ENCODE peak calls at places on chromosomes 6 and 20, in six cellular contexts. B, L, G, J, C and K are unnamed samples.

GRCh38 chr6:24658573-24659511 is 7.9 kb downstream of the TDP2 start:
- DNase-seq in B (peak; percentile 56), J (no peak), L (peak; percentile 79), C (no peak), G (no peak), K (no peak)

GRCh38 chr6:33427585-33428218 is 7.8 kb downstream of the SYNGAP1 start:
- DNase-seq in G (peak; percentile 67), B (peak; percentile 71), C (peak; percentile 38), J (peak; percentile 66), L (no peak), K (peak; percentile 63)

GRCh38 chr20:34872604-34873224 is at the start of gene GGT7:
- DNase-seq in C (peak; percentile 67), J (peak; percentile 93), G (peak; percentile 89), B (peak; percentile 90), L (peak; percentile 72), K (peak; percentile 84)

GRCh38 chr6:33018904-33019303 is 9.5 kb upstream of the HLA-DOA start:
- DNase-seq in G (peak; percentile 74), C (peak; percentile 33), J (peak; percentile 52), B (peak; percentile 74), L (peak; percentile 72), K (peak; percentile 40)

GRCh38 chr6:135522975-135523692 is 25.6 kb upstream of the AHI1 start:
- DNase-seq in L (peak; percentile 76), J (no peak), C (no peak), G (no peak), B (no peak), K (no peak)

GRCh38 chr6:125153541-125154183 is at the start of gene TPD52L1:
- DNase-seq in B (peak; percentile 81), L (peak; percentile 69), C (peak; percentile 63), G (peak; percentile 87), J (peak; percentile 63), K (peak; percentile 44)

GRCh38 chr20:51469578-51470520 is 72.7 kb downstream of the NFATC2 start:
- DNase-seq in G (no peak), B (no peak), C (no peak), L (no peak), J (no peak), K (no peak)

GRCh38 chr6:121305957-121306607 is 28.2 kb downstream of the TBC1D32 start:
- DNase-seq in B (no peak), G (no peak), J (no peak), L (peak; percentile 62), C (no peak), K (peak; percentile 11)

GRCh38 chr6:57313711-57314471 is 3.5 kb upstream of the PRIM2 start:
- DNase-seq in J (no peak), C (peak; percentile 96), B (peak; percentile 45), L (peak; percentile 94), G (no peak), K (no peak)

GRCh38 chr6:151699719-151700118 is 107.8 kb upstream of the ESR1 start:
- DNase-seq in G (no peak), J (no peak), B (no peak), C (no peak), L (peak; percentile 13), K (no peak)

GRCh38 chr6:138953451-138953850 is 34.6 kb downstream of the REPS1 start:
- DNase-seq in C (no peak), J (no peak), L (peak; percentile 27), G (no peak), B (no peak), K (no peak)

GRCh38 chr6:167524261-167524660 is 199.4 kb downstream of the TTLL2 start:
- DNase-seq in G (no peak), L (no peak), J (no peak), B (no peak), C (no peak), K (no peak)

GRCh38 chr20:6769953-6770831 is 2.7 kb downstream of the BMP2 start:
- DNase-seq in J (no peak), G (peak; percentile 54), C (peak; percentile 6), L (peak; percentile 64), B (peak; percentile 65), K (no peak)

GRCh38 chr6:69179681-69180080 is 544.6 kb downstream of the ADGRB3 start:
- DNase-seq in L (no peak), J (no peak), B (no peak), G (no peak), C (no peak), K (no peak)

GRCh38 chr6:169667716-169668115 is 34.1 kb downstream of the WDR27 start:
- DNase-seq in C (no peak), B (no peak), L (no peak), G (no peak), J (no peak), K (no peak)

GRCh38 chr20:53927990-53928389 is 142.4 kb downstream of the BCAS1 start:
- DNase-seq in G (no peak), B (no peak), L (no peak), J (no peak), C (no peak), K (no peak)

GRCh38 chr20:31860431-31861345 is 9.6 kb downstream of the DUSP15 start:
- DNase-seq in C (no peak), L (peak; percentile 55), J (no peak), B (peak; percentile 20), G (no peak), K (no peak)

GRCh38 chr6:13194852-13195251 is 133.5 kb downstream of the TBC1D7 start:
- DNase-seq in C (peak; percentile 22), J (peak; percentile 19), G (peak; percentile 40), B (peak; percentile 48), L (peak; percentile 85), K (no peak)

GRCh38 chr6:43798688-43799444 is 28.9 kb downstream of the VEGFA start:
- DNase-seq in L (peak; percentile 47), C (peak; percentile 51), B (peak; percentile 90), G (peak; percentile 92), J (no peak), K (no peak)

GRCh38 chr6:17015144-17015543 is 86.7 kb upstream of the STMND1 start:
- DNase-seq in B (no peak), G (no peak), L (peak; percentile 32), C (peak; percentile 50), J (peak; percentile 9), K (no peak)

GRCh38 chr6:138107078-138107751 is at the start of gene PERP:
- DNase-seq in B (peak; percentile 90), L (peak; percentile 38), G (peak; percentile 86), J (peak; percentile 71), C (peak; percentile 78), K (peak; percentile 59)

GRCh38 chr6:25829375-25829774 is 2.5 kb downstream of the SLC17A1 start:
- DNase-seq in B (no peak), G (no peak), C (no peak), L (no peak), J (no peak), K (no peak)

GRCh38 chr6:106670236-106670635 is 40.9 kb downstream of the QRSL1 start:
- DNase-seq in C (no peak), L (no peak), G (no peak), B (no peak), J (no peak), K (no peak)

GRCh38 chr6:50994026-50994720 is 175.5 kb downstream of the TFAP2B start:
- DNase-seq in G (no peak), J (no peak), C (no peak), L (no peak), B (no peak), K (no peak)

GRCh38 chr20:23244916-23245552 is 105.6 kb upstream of the NXT1 start:
- DNase-seq in C (no peak), B (no peak), J (no peak), L (no peak), G (no peak), K (no peak)

GRCh38 chr6:169642455-169642854 is 59.4 kb downstream of the WDR27 start:
- DNase-seq in C (no peak), G (no peak), B (no peak), L (no peak), J (no peak), K (no peak)

GRCh38 chr6:7434672-7435071 is 45.1 kb downstream of the RIOK1 start:
- DNase-seq in J (no peak), C (no peak), G (no peak), L (no peak), B (no peak), K (no peak)

GRCh38 chr6:124132256-124132655 is 328.6 kb downstream of the NKAIN2 start:
- DNase-seq in L (peak; percentile 9), J (no peak), B (no peak), C (no peak), G (no peak), K (no peak)

GRCh38 chr6:156691018-156691417 is 86.2 kb upstream of the ARID1B start:
- DNase-seq in B (no peak), L (no peak), G (no peak), J (no peak), C (no peak), K (no peak)

GRCh38 chr20:56988446-56988845 is 278.0 kb downstream of the BMP7 start:
- DNase-seq in J (no peak), C (no peak), G (no peak), B (no peak), L (peak; percentile 68), K (no peak)